ENCODE peak calls at places on chromosomes 13 and 19, in four cellular contexts. One of them, this sample, is unnamed.
A peak's percentile ranks its signal among the peaks of the same experiment; 100 is the strongest.

GRCh38 chr13:24660023-24660806 is 20.0 kb upstream of the ATP12A start:
- DNase-seq in NCI-H187: no peak
- DNase-seq in AG09319: no peak
- DNase-seq in activated gamma-delta T cell treated with anti-CD3 and anti-CD28 coated beads, Interleukin-2, amount 50 U/mL, for 16 hours: no peak
- DNase-seq in this sample: no peak

GRCh38 chr13:35630551-35631275 is 154.2 kb upstream of the MAB21L1 start:
- DNase-seq in AG09319: peak; percentile 40
- DNase-seq in NCI-H187: peak; percentile 19
- DNase-seq in activated gamma-delta T cell treated with anti-CD3 and anti-CD28 coated beads, Interleukin-2, amount 50 U/mL, for 16 hours: no peak
- DNase-seq in this sample: peak; percentile 16

GRCh38 chr19:35266904-35267817 is 1.6 kb upstream of the USF2 start:
- DNase-seq in NCI-H187: no peak
- DNase-seq in activated gamma-delta T cell treated with anti-CD3 and anti-CD28 coated beads, Interleukin-2, amount 50 U/mL, for 16 hours: no peak
- DNase-seq in AG09319: no peak
- DNase-seq in this sample: no peak

GRCh38 chr19:48746738-48747575 is at the start of gene IZUMO1:
- DNase-seq in NCI-H187: no peak
- DNase-seq in activated gamma-delta T cell treated with anti-CD3 and anti-CD28 coated beads, Interleukin-2, amount 50 U/mL, for 16 hours: no peak
- DNase-seq in AG09319: peak; percentile 55
- DNase-seq in this sample: peak; percentile 66

GRCh38 chr19:17794731-17795494 is at the start of gene B3GNT3:
- DNase-seq in AG09319: no peak
- DNase-seq in activated gamma-delta T cell treated with anti-CD3 and anti-CD28 coated beads, Interleukin-2, amount 50 U/mL, for 16 hours: no peak
- DNase-seq in NCI-H187: no peak
- DNase-seq in this sample: no peak

GRCh38 chr19:35545855-35546381 is 492 bp downstream of the TMEM147 start:
- DNase-seq in activated gamma-delta T cell treated with anti-CD3 and anti-CD28 coated beads, Interleukin-2, amount 50 U/mL, for 16 hours: peak; percentile 17
- DNase-seq in AG09319: no peak
- DNase-seq in NCI-H187: no peak
- DNase-seq in this sample: no peak

GRCh38 chr13:97165527-97166425 is 56.4 kb upstream of the MBNL2 start:
- DNase-seq in activated gamma-delta T cell treated with anti-CD3 and anti-CD28 coated beads, Interleukin-2, amount 50 U/mL, for 16 hours: no peak
- DNase-seq in AG09319: no peak
- DNase-seq in NCI-H187: no peak
- DNase-seq in this sample: no peak

GRCh38 chr19:56367829-56368711 is 25.3 kb downstream of the ZNF582 start:
- DNase-seq in AG09319: peak; percentile 78
- DNase-seq in NCI-H187: peak; percentile 93
- DNase-seq in activated gamma-delta T cell treated with anti-CD3 and anti-CD28 coated beads, Interleukin-2, amount 50 U/mL, for 16 hours: peak; percentile 70
- DNase-seq in this sample: peak; percentile 76

GRCh38 chr13:33125821-33126570 is 109.8 kb downstream of the KL start:
- DNase-seq in AG09319: peak; percentile 83
- DNase-seq in NCI-H187: no peak
- DNase-seq in activated gamma-delta T cell treated with anti-CD3 and anti-CD28 coated beads, Interleukin-2, amount 50 U/mL, for 16 hours: no peak
- DNase-seq in this sample: peak; percentile 87

GRCh38 chr19:47531640-47532387 is 17.0 kb upstream of the NAPA start:
- DNase-seq in activated gamma-delta T cell treated with anti-CD3 and anti-CD28 coated beads, Interleukin-2, amount 50 U/mL, for 16 hours: no peak
- DNase-seq in AG09319: no peak
- DNase-seq in NCI-H187: no peak
- DNase-seq in this sample: no peak

GRCh38 chr13:25423831-25424230 is 52.1 kb downstream of the ATP8A2 start:
- DNase-seq in NCI-H187: no peak
- DNase-seq in AG09319: no peak
- DNase-seq in activated gamma-delta T cell treated with anti-CD3 and anti-CD28 coated beads, Interleukin-2, amount 50 U/mL, for 16 hours: no peak
- DNase-seq in this sample: no peak

GRCh38 chr19:5131866-5132561 is 163.1 kb downstream of the KDM4B start:
- DNase-seq in NCI-H187: no peak
- DNase-seq in activated gamma-delta T cell treated with anti-CD3 and anti-CD28 coated beads, Interleukin-2, amount 50 U/mL, for 16 hours: no peak
- DNase-seq in AG09319: no peak
- DNase-seq in this sample: no peak

GRCh38 chr13:43799191-43799590 is 12.4 kb upstream of the ENOX1 start:
- DNase-seq in activated gamma-delta T cell treated with anti-CD3 and anti-CD28 coated beads, Interleukin-2, amount 50 U/mL, for 16 hours: no peak
- DNase-seq in NCI-H187: no peak
- DNase-seq in AG09319: no peak
- DNase-seq in this sample: no peak

GRCh38 chr19:43777163-43777700 is 3.5 kb downstream of the KCNN4 start:
- DNase-seq in AG09319: no peak
- DNase-seq in activated gamma-delta T cell treated with anti-CD3 and anti-CD28 coated beads, Interleukin-2, amount 50 U/mL, for 16 hours: no peak
- DNase-seq in NCI-H187: no peak
- DNase-seq in this sample: no peak

GRCh38 chr13:20475927-20476691 is 49.5 kb downstream of the CRYL1 start:
- DNase-seq in activated gamma-delta T cell treated with anti-CD3 and anti-CD28 coated beads, Interleukin-2, amount 50 U/mL, for 16 hours: peak; percentile 32
- DNase-seq in NCI-H187: no peak
- DNase-seq in AG09319: no peak
- DNase-seq in this sample: no peak

GRCh38 chr19:56538761-56539263 is at the start of gene ZFP28:
- DNase-seq in NCI-H187: no peak
- DNase-seq in AG09319: no peak
- DNase-seq in activated gamma-delta T cell treated with anti-CD3 and anti-CD28 coated beads, Interleukin-2, amount 50 U/mL, for 16 hours: no peak
- DNase-seq in this sample: no peak

GRCh38 chr13:20350380-20350763 is 118.3 kb upstream of the GJB6 start:
- DNase-seq in activated gamma-delta T cell treated with anti-CD3 and anti-CD28 coated beads, Interleukin-2, amount 50 U/mL, for 16 hours: no peak
- DNase-seq in AG09319: no peak
- DNase-seq in NCI-H187: no peak
- DNase-seq in this sample: no peak

GRCh38 chr19:17510220-17510993 is 1.0 kb upstream of the PGLS start:
- DNase-seq in activated gamma-delta T cell treated with anti-CD3 and anti-CD28 coated beads, Interleukin-2, amount 50 U/mL, for 16 hours: no peak
- DNase-seq in AG09319: no peak
- DNase-seq in NCI-H187: no peak
- DNase-seq in this sample: no peak

This sample was measured in AG04450.